ENCODE peak calls at places on chromosomes 13 and 19, in nine cellular contexts. One of them, this sample, is unnamed.

GRCh38 chr19:21362291-21362690 is 3.5 kb downstream of the ZNF738 start:
- DNase-seq in left colon: no peak
- DNase-seq in cardiac muscle cell: no peak
- DNase-seq in breast epithelium: no peak
- DNase-seq in activated T-cell treated with anti-CD3 and anti-CD28 coated beads, Interleukin-2, amount 50 U/mL, for 48 hours: no peak
- DNase-seq in RWPE1: no peak
- DNase-seq in SIG-M5: no peak
- DNase-seq in retina: no peak
- DNase-seq in OCI-LY7: no peak
- DNase-seq in this sample: no peak

GRCh38 chr19:15397236-15397635 is 17.6 kb upstream of the AKAP8 start:
- DNase-seq in left colon: no peak
- DNase-seq in cardiac muscle cell: no peak
- DNase-seq in breast epithelium: no peak
- DNase-seq in activated T-cell treated with anti-CD3 and anti-CD28 coated beads, Interleukin-2, amount 50 U/mL, for 48 hours: no peak
- DNase-seq in RWPE1: no peak
- DNase-seq in SIG-M5: no peak
- DNase-seq in retina: no peak
- DNase-seq in OCI-LY7: no peak
- DNase-seq in this sample: no peak

GRCh38 chr19:11242864-11243797 is 3.7 kb downstream of the ANGPTL8 start:
- DNase-seq in left colon: peak
- DNase-seq in cardiac muscle cell: peak
- DNase-seq in breast epithelium: peak
- DNase-seq in activated T-cell treated with anti-CD3 and anti-CD28 coated beads, Interleukin-2, amount 50 U/mL, for 48 hours: peak
- DNase-seq in RWPE1: peak
- DNase-seq in SIG-M5: no peak
- DNase-seq in retina: peak
- DNase-seq in OCI-LY7: peak
- DNase-seq in this sample: peak

GRCh38 chr13:73952683-73953082 is 181.5 kb downstream of the KLF12 start:
- DNase-seq in left colon: no peak
- DNase-seq in cardiac muscle cell: no peak
- DNase-seq in breast epithelium: no peak
- DNase-seq in activated T-cell treated with anti-CD3 and anti-CD28 coated beads, Interleukin-2, amount 50 U/mL, for 48 hours: no peak
- DNase-seq in RWPE1: no peak
- DNase-seq in SIG-M5: no peak
- DNase-seq in retina: no peak
- DNase-seq in OCI-LY7: no peak
- DNase-seq in this sample: peak

GRCh38 chr13:21511841-21512240 is 52.7 kb upstream of the ZDHHC20 start:
- DNase-seq in left colon: no peak
- DNase-seq in cardiac muscle cell: no peak
- DNase-seq in breast epithelium: no peak
- DNase-seq in activated T-cell treated with anti-CD3 and anti-CD28 coated beads, Interleukin-2, amount 50 U/mL, for 48 hours: no peak
- DNase-seq in RWPE1: peak
- DNase-seq in SIG-M5: no peak
- DNase-seq in retina: no peak
- DNase-seq in OCI-LY7: no peak
- DNase-seq in this sample: no peak

GRCh38 chr19:49687566-49688316 is 1.7 kb upstream of the ADM5 start:
- DNase-seq in left colon: no peak
- DNase-seq in cardiac muscle cell: no peak
- DNase-seq in breast epithelium: no peak
- DNase-seq in activated T-cell treated with anti-CD3 and anti-CD28 coated beads, Interleukin-2, amount 50 U/mL, for 48 hours: no peak
- DNase-seq in RWPE1: no peak
- DNase-seq in SIG-M5: no peak
- DNase-seq in retina: no peak
- DNase-seq in OCI-LY7: no peak
- DNase-seq in this sample: no peak

GRCh38 chr19:20664917-20665781 is 3.8 kb upstream of the ZNF626 start:
- DNase-seq in left colon: no peak
- DNase-seq in cardiac muscle cell: peak
- DNase-seq in breast epithelium: no peak
- DNase-seq in activated T-cell treated with anti-CD3 and anti-CD28 coated beads, Interleukin-2, amount 50 U/mL, for 48 hours: no peak
- DNase-seq in RWPE1: no peak
- DNase-seq in SIG-M5: no peak
- DNase-seq in retina: peak
- DNase-seq in OCI-LY7: no peak
- DNase-seq in this sample: no peak

GRCh38 chr13:30454991-30455390 is 10.7 kb downstream of the HMGB1 start:
- DNase-seq in left colon: no peak
- DNase-seq in cardiac muscle cell: no peak
- DNase-seq in breast epithelium: no peak
- DNase-seq in activated T-cell treated with anti-CD3 and anti-CD28 coated beads, Interleukin-2, amount 50 U/mL, for 48 hours: no peak
- DNase-seq in RWPE1: no peak
- DNase-seq in SIG-M5: no peak
- DNase-seq in retina: no peak
- DNase-seq in OCI-LY7: no peak
- DNase-seq in this sample: no peak

GRCh38 chr13:40539954-40540706 is 126.3 kb downstream of the FOXO1 start:
- DNase-seq in left colon: no peak
- DNase-seq in cardiac muscle cell: peak
- DNase-seq in breast epithelium: no peak
- DNase-seq in activated T-cell treated with anti-CD3 and anti-CD28 coated beads, Interleukin-2, amount 50 U/mL, for 48 hours: no peak
- DNase-seq in RWPE1: peak
- DNase-seq in SIG-M5: no peak
- DNase-seq in retina: no peak
- DNase-seq in OCI-LY7: no peak
- DNase-seq in this sample: no peak

GRCh38 chr13:90201198-90201597 is 1146.3 kb upstream of the MIR17HG start:
- DNase-seq in left colon: no peak
- DNase-seq in cardiac muscle cell: peak
- DNase-seq in breast epithelium: no peak
- DNase-seq in activated T-cell treated with anti-CD3 and anti-CD28 coated beads, Interleukin-2, amount 50 U/mL, for 48 hours: no peak
- DNase-seq in RWPE1: no peak
- DNase-seq in SIG-M5: no peak
- DNase-seq in retina: no peak
- DNase-seq in OCI-LY7: no peak
- DNase-seq in this sample: no peak

GRCh38 chr19:58228584-58229254 is at the start of gene ZNF544:
- DNase-seq in left colon: peak
- DNase-seq in cardiac muscle cell: peak
- DNase-seq in breast epithelium: peak
- DNase-seq in activated T-cell treated with anti-CD3 and anti-CD28 coated beads, Interleukin-2, amount 50 U/mL, for 48 hours: peak
- DNase-seq in RWPE1: peak
- DNase-seq in SIG-M5: no peak
- DNase-seq in retina: peak
- DNase-seq in OCI-LY7: peak
- DNase-seq in this sample: peak

GRCh38 chr19:5114713-5115112 is 145.8 kb downstream of the KDM4B start:
- DNase-seq in left colon: no peak
- DNase-seq in cardiac muscle cell: no peak
- DNase-seq in breast epithelium: no peak
- DNase-seq in activated T-cell treated with anti-CD3 and anti-CD28 coated beads, Interleukin-2, amount 50 U/mL, for 48 hours: no peak
- DNase-seq in RWPE1: no peak
- DNase-seq in SIG-M5: no peak
- DNase-seq in retina: no peak
- DNase-seq in OCI-LY7: no peak
- DNase-seq in this sample: no peak

GRCh38 chr13:92175330-92175729 is 776.9 kb downstream of the GPC5 start:
- DNase-seq in left colon: no peak
- DNase-seq in cardiac muscle cell: peak
- DNase-seq in breast epithelium: no peak
- DNase-seq in activated T-cell treated with anti-CD3 and anti-CD28 coated beads, Interleukin-2, amount 50 U/mL, for 48 hours: no peak
- DNase-seq in RWPE1: no peak
- DNase-seq in SIG-M5: no peak
- DNase-seq in retina: peak
- DNase-seq in OCI-LY7: peak
- DNase-seq in this sample: peak

GRCh38 chr19:48363500-48363809 is 285 bp downstream of the TMEM143 start:
- DNase-seq in left colon: peak
- DNase-seq in cardiac muscle cell: no peak
- DNase-seq in breast epithelium: no peak
- DNase-seq in activated T-cell treated with anti-CD3 and anti-CD28 coated beads, Interleukin-2, amount 50 U/mL, for 48 hours: no peak
- DNase-seq in RWPE1: no peak
- DNase-seq in SIG-M5: no peak
- DNase-seq in retina: no peak
- DNase-seq in OCI-LY7: no peak
- DNase-seq in this sample: no peak

GRCh38 chr13:38905861-38906260 is 84.8 kb downstream of the STOML3 start:
- DNase-seq in left colon: no peak
- DNase-seq in cardiac muscle cell: no peak
- DNase-seq in breast epithelium: no peak
- DNase-seq in activated T-cell treated with anti-CD3 and anti-CD28 coated beads, Interleukin-2, amount 50 U/mL, for 48 hours: no peak
- DNase-seq in RWPE1: peak
- DNase-seq in SIG-M5: no peak
- DNase-seq in retina: no peak
- DNase-seq in OCI-LY7: no peak
- DNase-seq in this sample: no peak

GRCh38 chr19:49940482-49940791 is 11.1 kb upstream of the NUP62 start:
- DNase-seq in left colon: no peak
- DNase-seq in cardiac muscle cell: no peak
- DNase-seq in breast epithelium: no peak
- DNase-seq in activated T-cell treated with anti-CD3 and anti-CD28 coated beads, Interleukin-2, amount 50 U/mL, for 48 hours: no peak
- DNase-seq in RWPE1: no peak
- DNase-seq in SIG-M5: no peak
- DNase-seq in retina: no peak
- DNase-seq in OCI-LY7: no peak
- DNase-seq in this sample: no peak

GRCh38 chr19:42150353-42150752 is 18.1 kb upstream of the POU2F2 start:
- DNase-seq in left colon: no peak
- DNase-seq in cardiac muscle cell: no peak
- DNase-seq in breast epithelium: no peak
- DNase-seq in activated T-cell treated with anti-CD3 and anti-CD28 coated beads, Interleukin-2, amount 50 U/mL, for 48 hours: no peak
- DNase-seq in RWPE1: no peak
- DNase-seq in SIG-M5: no peak
- DNase-seq in retina: no peak
- DNase-seq in OCI-LY7: no peak
- DNase-seq in this sample: no peak